ENCODE peak calls at places on chromosomes 13 and 19, in ten cellular contexts. U, Y, W, X, S, B, V, O, F and L are unnamed samples.

GRCh38 chr19:50854636-50855410 is at the start of gene KLK3:
- DNase-seq in X (no peak), V (no peak), W (no peak), F (no peak), Y (no peak), S (no peak), B (no peak), U (no peak), O (no peak), L (no peak)

GRCh38 chr13:56893843-56894242 is 246.9 kb upstream of the PRR20A start:
- DNase-seq in X (no peak), W (no peak), V (no peak), O (no peak), B (no peak), U (no peak), Y (no peak), F (no peak), S (no peak), L (no peak)

GRCh38 chr13:25971499-25972145 is 80.2 kb downstream of the SHISA2 start:
- DNase-seq in S (no peak), U (no peak), Y (no peak), X (no peak), O (peak; percentile 39), B (no peak), V (no peak), F (no peak), W (no peak), L (no peak)

GRCh38 chr13:80340643-80341097 is 256 bp downstream of the SPRY2 start:
- DNase-seq in F (no peak), O (no peak), B (peak; percentile 70), S (no peak), U (no peak), X (peak; percentile 66), W (peak; percentile 79), Y (peak; percentile 76), V (no peak), L (peak; percentile 60)

GRCh38 chr19:41541990-41542584 is 33.9 kb upstream of the CEACAM21 start:
- DNase-seq in V (peak; percentile 74), F (peak; percentile 59), O (peak; percentile 78), S (no peak), X (peak; percentile 67), U (no peak), W (peak; percentile 31), B (peak; percentile 4), Y (peak; percentile 21), L (peak; percentile 86)

GRCh38 chr19:41696402-41697197 is 8.5 kb upstream of the CEACAM7 start:
- DNase-seq in V (peak; percentile 11), F (no peak), Y (no peak), O (no peak), W (peak; percentile 1), U (no peak), X (peak; percentile 7), B (no peak), S (no peak), L (no peak)

GRCh38 chr13:71018544-71018943 is 848.5 kb downstream of the DACH1 start:
- DNase-seq in S (no peak), W (no peak), U (no peak), V (no peak), F (no peak), B (no peak), Y (no peak), O (no peak), X (no peak), L (no peak)

GRCh38 chr19:46924874-46925547 is 64.2 kb downstream of the ARHGAP35 start:
- DNase-seq in F (no peak), O (no peak), S (no peak), B (no peak), U (no peak), X (peak; percentile 74), V (no peak), W (no peak), Y (no peak), L (peak; percentile 17)

DNA sequence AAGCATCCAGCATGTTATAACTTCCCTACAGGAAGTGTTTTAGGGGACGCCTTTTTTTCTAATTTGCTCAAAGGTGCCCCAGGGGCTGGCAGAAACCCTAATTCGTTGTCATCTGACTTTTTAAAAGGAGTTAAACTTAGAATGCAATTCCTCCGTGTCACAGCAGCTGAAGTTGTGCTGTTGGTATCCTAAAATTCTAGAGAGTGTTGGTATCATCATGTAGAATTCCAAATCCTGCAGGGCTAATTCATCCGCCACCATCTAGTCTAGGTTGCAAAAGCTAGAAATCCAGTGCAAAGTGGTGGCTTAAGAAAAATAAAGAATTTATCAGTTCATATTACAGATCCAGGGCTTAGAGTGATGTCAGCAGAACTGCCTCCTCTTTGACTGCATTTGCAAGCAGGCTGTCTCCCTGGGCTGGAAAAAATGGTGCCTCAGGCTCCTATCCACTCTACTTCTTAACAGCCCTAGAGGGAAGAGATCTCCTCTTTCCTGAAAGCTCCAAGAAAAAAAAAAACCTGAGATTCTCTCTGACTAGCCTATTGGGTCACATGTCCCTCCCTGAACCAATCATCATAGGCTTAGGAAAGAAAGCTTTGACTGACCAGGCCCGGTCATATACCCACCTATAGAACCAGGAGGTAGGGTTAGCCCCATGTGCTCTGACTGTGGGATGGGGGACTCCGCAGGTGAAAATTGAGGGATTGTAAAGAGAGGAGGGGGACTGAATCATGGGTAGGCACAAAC is 73.0 kb downstream of the MAP4K1 start:
- DNase-seq in B (peak; percentile 5), F (no peak), U (no peak), X (no peak), O (no peak), Y (no peak), V (no peak), W (peak; percentile 30), S (no peak), L (no peak)
- TF ChIP-seq CTCF in B (peak; percentile 63), F (no peak), U (peak; percentile 4), X (peak; percentile 30), O (peak; percentile 81), Y (no peak), V (peak; percentile 66), W (no peak), S (no peak), L (peak; percentile 39)

GRCh38 chr19:31145021-31145420 is 204.2 kb downstream of the TSHZ3 start:
- DNase-seq in S (no peak), F (no peak), Y (no peak), U (no peak), W (no peak), B (no peak), O (no peak), X (no peak), V (no peak), L (no peak)

GRCh38 chr19:31148671-31149070 is 200.6 kb downstream of the TSHZ3 start:
- DNase-seq in S (no peak), W (no peak), X (no peak), F (no peak), U (no peak), O (no peak), V (no peak), Y (no peak), B (no peak), L (no peak)

GRCh38 chr19:31145909-31146453 is 203.3 kb downstream of the TSHZ3 start:
- DNase-seq in F (no peak), B (no peak), S (no peak), Y (no peak), W (no peak), O (no peak), V (no peak), U (no peak), X (no peak), L (no peak)

GRCh38 chr19:31147234-31147633 is 202.0 kb downstream of the TSHZ3 start:
- DNase-seq in W (no peak), S (no peak), U (no peak), O (no peak), V (no peak), F (no peak), B (no peak), Y (no peak), X (no peak), L (no peak)

GRCh38 chr19:31146546-31147183 is 202.6 kb downstream of the TSHZ3 start:
- DNase-seq in X (no peak), O (no peak), B (no peak), F (no peak), S (no peak), U (no peak), Y (no peak), V (no peak), W (no peak), L (no peak)
- TF ChIP-seq CTCF in X (no peak), O (no peak), B (no peak), F (no peak), S (no peak), U (no peak), Y (no peak), V (no peak), W (no peak), L (no peak)

DNA sequence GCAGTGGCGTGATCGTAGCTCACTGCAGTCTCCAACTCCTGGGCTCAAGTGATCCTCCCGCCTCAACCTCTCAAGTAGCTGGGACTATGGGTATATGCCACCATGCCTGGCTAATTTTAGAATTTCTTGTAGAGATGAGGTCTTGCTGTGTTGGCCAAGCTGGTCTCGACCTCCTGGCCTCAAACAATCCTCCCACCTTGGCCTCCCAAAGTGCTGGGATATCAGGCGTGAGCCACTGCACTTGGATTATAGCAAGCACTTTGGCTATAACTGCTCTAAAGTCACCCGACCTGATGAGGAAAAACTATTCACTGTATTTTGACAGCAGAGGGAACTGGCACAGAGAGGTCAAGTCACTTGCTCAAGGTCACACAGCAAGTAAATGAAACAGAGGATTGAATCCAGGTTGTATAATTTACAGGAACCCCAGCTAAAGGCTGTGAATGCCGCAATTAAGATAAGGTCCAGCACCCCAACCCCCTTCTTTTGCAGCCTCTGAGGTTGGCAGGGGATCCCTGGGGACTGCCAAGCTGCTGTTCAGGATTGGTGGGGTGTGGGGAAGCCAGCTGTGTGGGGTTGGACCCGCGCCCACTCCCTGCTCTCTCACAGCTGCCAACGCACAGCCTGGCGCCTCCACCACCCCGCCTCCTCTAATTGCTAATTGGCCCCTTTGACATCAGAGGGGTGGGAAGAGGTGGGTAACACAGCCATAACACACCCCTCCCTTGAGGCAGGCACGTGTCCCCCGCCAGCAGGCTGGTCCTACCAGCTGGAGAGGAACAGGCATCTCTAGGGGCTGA is 6.0 kb downstream of the TMIGD2 start:
- DNase-seq in F (no peak), O (no peak), S (no peak), V (no peak), W (no peak), X (peak; percentile 18), B (no peak), Y (peak; percentile 33), U (no peak), L (no peak)
- TF ChIP-seq CTCF in F (no peak), O (no peak), S (no peak), V (no peak), W (no peak), X (no peak), B (no peak), Y (no peak), U (no peak), L (no peak)

GRCh38 chr13:46600943-46601311 is 48.0 kb downstream of the LRCH1 start:
- DNase-seq in S (no peak), X (no peak), U (no peak), B (no peak), V (no peak), O (no peak), F (no peak), Y (no peak), W (no peak), L (no peak)

GRCh38 chr13:46604226-46604968 is 51.4 kb downstream of the LRCH1 start:
- DNase-seq in X (no peak), B (no peak), U (no peak), F (no peak), W (no peak), V (no peak), S (no peak), O (no peak), Y (no peak), L (no peak)

GRCh38 chr13:46605089-46605488 is 52.1 kb downstream of the LRCH1 start:
- DNase-seq in O (no peak), V (no peak), F (no peak), X (peak; percentile 61), Y (no peak), B (no peak), S (no peak), W (no peak), U (no peak), L (no peak)

GRCh38 chr13:46602531-46602930 is 49.6 kb downstream of the LRCH1 start:
- DNase-seq in S (no peak), W (no peak), F (no peak), X (no peak), O (no peak), V (no peak), Y (no peak), B (no peak), U (no peak), L (no peak)

GRCh38 chr13:46603165-46603603 is 50.2 kb downstream of the LRCH1 start:
- DNase-seq in X (peak; percentile 23), O (no peak), V (no peak), F (no peak), S (no peak), U (no peak), Y (no peak), B (no peak), W (peak; percentile 52), L (no peak)
- TF ChIP-seq CTCF in X (peak; percentile 12), O (no peak), V (no peak), F (no peak), S (no peak), U (no peak), Y (peak; percentile 11), B (peak; percentile 18), W (peak; percentile 52), L (no peak)